ENCODE peak calls at places on chromosomes 5 and 9, in ten cellular contexts. E is psoas muscle; O is NCI-H1105 treated with DMSO at 0.1 percent for 48 hours; Z is lung microvascular endothelial cell; D is globus pallidus; C is heart right ventricle; K is NCI-H1092 treated with DMSO at 0.1 percent for 48 hours; I is non-pigmented ciliary epithelial cell; S is mucosa of descending colon; T is activated CD4-positive, alpha-beta memory T cell treated with anti-CD3 and anti-CD28 coated beads, Interleukin-2, amount 10 ng/mL, durations not matched to agents 7 days and 5 days. G is an unnamed sample.

GRCh38 chr5:143842920-143843319 is 31.0 kb downstream of the HMHB1 start:
- DNase-seq in S (no peak), D (no peak), I (no peak), T (no peak), Z (no peak), E (no peak), K (no peak), C (no peak), O (no peak), G (no peak)

GRCh38 chr9:120965344-120966004 is 38.9 kb upstream of the TRAF1 start:
- DNase-seq in K (peak), S (no peak), I (no peak), T (no peak), O (peak), E (no peak), D (peak), Z (no peak), C (no peak), G (no peak)

GRCh38 chr9:89038354-89039091 is 47.3 kb downstream of the S1PR3 start:
- DNase-seq in D (peak), C (no peak), Z (no peak), I (peak), E (no peak), T (no peak), S (no peak), O (no peak), K (no peak), G (no peak)

GRCh38 chr5:125410501-125411162 is 664.2 kb upstream of the ZNF608 start:
- DNase-seq in T (no peak), Z (peak), E (no peak), S (no peak), K (peak), C (no peak), O (peak), D (peak), I (no peak), G (peak)

GRCh38 chr5:1546556-1546955 is 22.8 kb upstream of the LPCAT1 start:
- DNase-seq in C (no peak), O (no peak), I (no peak), D (no peak), Z (no peak), K (no peak), T (peak), S (no peak), E (peak), G (no peak)

GRCh38 chr5:171712616-171713015 is 73.0 kb upstream of the SMIM23 start:
- DNase-seq in I (no peak), D (no peak), O (no peak), K (no peak), S (no peak), C (no peak), T (no peak), E (no peak), Z (no peak), G (no peak)

GRCh38 chr5:172910828-172911627 is 48.2 kb upstream of the RPL26L1 start:
- DNase-seq in S (peak), C (peak), K (no peak), Z (peak), T (peak), E (peak), O (no peak), D (no peak), I (peak), G (peak)

GRCh38 chr5:171149333-171149732 is 159.7 kb upstream of the TLX3 start:
- DNase-seq in S (no peak), I (no peak), C (no peak), D (no peak), K (no peak), E (no peak), O (no peak), T (no peak), Z (no peak), G (no peak)

GRCh38 chr5:134242146-134242545 is 16.3 kb upstream of the PPP2CA start:
- DNase-seq in O (no peak), D (peak), I (peak), K (no peak), E (peak), Z (no peak), C (no peak), T (no peak), S (no peak), G (no peak)

GRCh38 chr9:105690742-105691141 is 3.6 kb upstream of the TMEM38B start:
- DNase-seq in Z (peak), T (no peak), C (no peak), I (no peak), K (no peak), D (no peak), E (no peak), S (no peak), O (no peak), G (peak)